ENCODE peak calls at places on chromosomes 11 and 22, in eight cellular contexts. D, I, Q, S, J, C, Y and P are unnamed samples.

GRCh38 chr11:20010861-20011225 is 149.4 kb downstream of the DBX1 start:
- DNase-seq in D (no peak), I (no peak), Q (no peak), S (no peak), J (no peak), C (no peak), Y (no peak), P (no peak)

GRCh38 chr22:44358723-44359440 is 46.1 kb upstream of the SHISAL1 start:
- DNase-seq in D (no peak), I (no peak), Q (no peak), S (no peak), J (peak; percentile 11), C (peak; percentile 11), Y (peak; percentile 51), P (no peak)

GRCh38 chr11:64387916-64388315 is 29.0 kb downstream of the RPS6KA4 start:
- DNase-seq in D (no peak), I (no peak), Q (no peak), S (no peak), J (no peak), C (no peak), Y (no peak), P (no peak)

GRCh38 chr11:19597194-19597593 is 115.4 kb upstream of the NAV2 start:
- DNase-seq in D (peak; percentile 73), I (no peak), Q (no peak), S (no peak), J (no peak), C (no peak), Y (no peak), P (no peak)

GRCh38 chr11:44305643-44306468 is 4.1 kb downstream of the ALX4 start:
- DNase-seq in D (no peak), I (peak; percentile 27), Q (no peak), S (no peak), J (no peak), C (no peak), Y (no peak), P (no peak)

GRCh38 chr11:27770576-27770975 is 70.3 kb upstream of the BDNF start:
- DNase-seq in D (no peak), I (no peak), Q (no peak), S (peak; percentile 74), J (no peak), C (no peak), Y (no peak), P (no peak)

GRCh38 chr11:93128574-93128973 is 69.2 kb downstream of the SLC36A4 start:
- DNase-seq in D (no peak), I (no peak), Q (no peak), S (no peak), J (no peak), C (no peak), Y (no peak), P (no peak)

GRCh38 chr11:46253258-46254134 is 24.0 kb upstream of the CREB3L1 start:
- DNase-seq in D (no peak), I (peak; percentile 55), Q (no peak), S (no peak), J (no peak), C (no peak), Y (no peak), P (no peak)

GRCh38 chr22:25110596-25110845 is 89.1 kb upstream of the CRYBB3 start:
- DNase-seq in D (no peak), I (no peak), Q (peak; percentile 87), S (no peak), J (no peak), C (no peak), Y (no peak), P (no peak)

GRCh38 chr11:78428773-78429172 is 11.2 kb upstream of the GAB2 start:
- DNase-seq in D (no peak), I (no peak), Q (no peak), S (no peak), J (no peak), C (no peak), Y (no peak), P (no peak)

GRCh38 chr11:78429667-78430066 is 12.0 kb upstream of the GAB2 start:
- DNase-seq in D (no peak), I (no peak), Q (no peak), S (no peak), J (no peak), C (no peak), Y (no peak), P (no peak)

GRCh38 chr11:78429209-78429608 is 11.6 kb upstream of the GAB2 start:
- DNase-seq in D (no peak), I (no peak), Q (no peak), S (no peak), J (no peak), C (no peak), Y (no peak), P (no peak)

GRCh38 chr11:78427615-78428272 is 10.1 kb upstream of the GAB2 start:
- DNase-seq in D (no peak), I (no peak), Q (no peak), S (no peak), J (no peak), C (no peak), Y (no peak), P (no peak)

DNA sequence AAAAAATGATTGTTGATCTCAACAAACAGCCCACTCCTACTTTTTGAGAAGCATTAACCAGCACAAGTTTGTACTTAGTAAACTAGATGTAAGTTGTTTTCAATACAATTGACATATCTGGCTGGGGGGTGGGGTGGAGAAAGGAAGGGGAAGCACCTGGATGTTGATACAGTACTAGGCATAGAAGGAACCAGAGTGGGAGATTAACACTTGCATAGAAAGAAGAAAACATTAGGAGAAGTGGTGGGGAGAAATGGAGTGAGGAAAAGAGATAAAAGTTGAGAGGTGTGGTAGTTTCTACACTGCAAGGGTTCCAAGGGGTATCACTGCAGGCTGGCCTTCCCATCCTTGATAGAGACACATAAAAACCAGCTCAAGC is 10.6 kb upstream of the GAB2 start:
- DNase-seq in D (no peak), I (no peak), Q (no peak), S (no peak), J (no peak), C (no peak), Y (no peak), P (no peak)
- H3K4me1 ChIP-seq in D (peaks cover 2% of the 10 kb centered on the region), I (peaks cover 11% of the 10 kb centered on the region), Q (peaks cover 12% of the 10 kb centered on the region), S (no peaks in the 10 kb centered on the region), J (no peaks in the 10 kb centered on the region), C (peaks cover 62% of the 10 kb centered on the region), Y (peaks cover 5% of the 10 kb centered on the region), P (peaks cover 28% of the 10 kb centered on the region)

DNA sequence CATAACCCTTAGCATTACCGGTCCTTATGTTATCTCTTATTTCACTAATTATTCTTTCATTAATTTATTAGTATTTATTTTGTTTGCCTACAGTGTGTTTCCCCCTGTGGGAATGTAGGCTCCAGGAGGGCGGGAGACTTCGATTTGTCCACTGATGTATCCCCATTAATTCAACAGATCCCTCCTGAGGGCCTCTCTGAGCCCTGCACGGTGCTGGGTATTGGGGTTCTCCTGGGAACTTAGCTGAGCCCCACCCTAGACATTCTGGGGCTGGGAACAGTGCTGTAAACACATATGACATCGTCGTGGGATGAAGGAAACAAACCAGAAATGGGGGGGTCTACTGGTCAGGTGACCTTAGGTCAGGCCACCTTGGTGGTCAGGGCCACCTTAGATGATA is 798 bp downstream of the PHETA2 start:
- DNase-seq in D (no peak), I (no peak), Q (no peak), S (no peak), J (no peak), C (no peak), Y (no peak), P (no peak)
- TF ChIP-seq CTCF in D (no peak), I (no peak), Q (no peak), S (no peak), J (no peak), C (no peak), Y (no peak), P (no peak)

GRCh38 chr22:48100685-48101417 is 1338.4 kb downstream of the TBC1D22A start:
- DNase-seq in D (no peak), I (no peak), Q (no peak), S (no peak), J (no peak), C (no peak), Y (no peak), P (no peak)

GRCh38 chr22:48099251-48099650 is 1336.8 kb downstream of the TBC1D22A start:
- DNase-seq in D (no peak), I (no peak), Q (no peak), S (no peak), J (no peak), C (no peak), Y (no peak), P (no peak)

GRCh38 chr22:48098243-48098935 is 1335.9 kb downstream of the TBC1D22A start:
- DNase-seq in D (no peak), I (no peak), Q (no peak), S (no peak), J (no peak), C (no peak), Y (no peak), P (no peak)

GRCh38 chr22:48098936-48099245 is 1336.4 kb downstream of the TBC1D22A start:
- DNase-seq in D (no peak), I (no peak), Q (no peak), S (no peak), J (no peak), C (no peak), Y (no peak), P (no peak)

GRCh38 chr22:48099671-48100070 is 1337.2 kb downstream of the TBC1D22A start:
- DNase-seq in D (no peak), I (no peak), Q (no peak), S (no peak), J (no peak), C (no peak), Y (no peak), P (no peak)
- H3K4me1 ChIP-seq in D (no peaks in the 10 kb centered on the region), I (no peaks in the 10 kb centered on the region), Q (no peaks in the 10 kb centered on the region), S (no peaks in the 10 kb centered on the region), J (no peaks in the 10 kb centered on the region), C (no peaks in the 10 kb centered on the region), Y (no peaks in the 10 kb centered on the region), P (no peaks in the 10 kb centered on the region)

GRCh38 chr11:121143921-121144320 is 42.9 kb downstream of the TECTA start:
- DNase-seq in D (no peak), I (no peak), Q (no peak), S (no peak), J (no peak), C (no peak), Y (no peak), P (no peak)
- TF ChIP-seq CTCF in D (no peak), I (no peak), Q (no peak), S (no peak), J (no peak), C (no peak), Y (no peak), P (no peak)

GRCh38 chr11:78870655-78871054 is 296.0 kb upstream of the NARS2 start:
- DNase-seq in D (no peak), I (no peak), Q (no peak), S (no peak), J (no peak), C (no peak), Y (no peak), P (no peak)
- H3K4me1 ChIP-seq in D (no peaks in the 10 kb centered on the region), I (no peaks in the 10 kb centered on the region), Q (no peaks in the 10 kb centered on the region), S (no peaks in the 10 kb centered on the region), J (no peaks in the 10 kb centered on the region), C (peaks cover 15% of the 10 kb centered on the region), Y (no peaks in the 10 kb centered on the region), P (peaks cover 23% of the 10 kb centered on the region)

DNA sequence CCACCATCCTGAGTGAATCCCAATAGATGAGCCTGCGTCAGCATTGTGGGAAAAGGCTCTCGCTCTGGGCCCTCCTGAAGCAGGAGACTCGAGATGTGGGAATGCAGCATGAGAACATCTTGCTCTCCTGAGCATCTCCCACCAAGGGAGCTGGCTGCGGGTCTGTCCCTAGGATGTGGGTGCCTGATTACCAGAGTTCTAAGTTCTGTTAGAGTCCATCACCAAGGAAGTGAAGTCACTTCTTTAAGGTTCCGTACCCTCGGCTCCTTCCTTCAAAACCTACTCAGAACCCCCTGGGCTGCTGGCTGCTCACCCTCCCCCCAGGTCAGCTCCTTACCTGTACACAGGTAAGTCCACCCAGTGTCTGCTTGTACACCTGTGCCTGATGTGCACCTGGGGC is 100.5 kb upstream of the IGLL5 start:
- DNase-seq in D (no peak), I (no peak), Q (no peak), S (no peak), J (no peak), C (no peak), Y (no peak), P (no peak)
- TF ChIP-seq CTCF in D (no peak), I (no peak), Q (no peak), S (no peak), J (no peak), C (no peak), Y (no peak), P (no peak)